ENCODE peak calls at places on chromosomes 6 and 20, in six cellular contexts. One of them, this sample, is unnamed.

GRCh38 chr6:127946388-127946787 is 45.5 kb upstream of the THEMIS start:
- DNase-seq in RCC 7860: no peak
- DNase-seq in GOT3: no peak
- DNase-seq in caudate nucleus: no peak
- DNase-seq in occipital lobe: no peak
- DNase-seq in ecto neural progenitor cell: no peak
- DNase-seq in this sample: no peak

GRCh38 chr6:158049055-158050028 is 67.7 kb downstream of the SYNJ2 start:
- DNase-seq in RCC 7860: no peak
- DNase-seq in ecto neural progenitor cell: peak
- DNase-seq in caudate nucleus: no peak
- DNase-seq in GOT3: no peak
- DNase-seq in occipital lobe: no peak
- DNase-seq in this sample: no peak

GRCh38 chr6:149435919-149436586 is 36.0 kb downstream of the SUMO4 start:
- DNase-seq in ecto neural progenitor cell: no peak
- DNase-seq in RCC 7860: no peak
- DNase-seq in occipital lobe: no peak
- DNase-seq in GOT3: no peak
- DNase-seq in caudate nucleus: no peak
- DNase-seq in this sample: no peak

GRCh38 chr20:815914-816606 is 17.5 kb upstream of the FAM110A start:
- DNase-seq in RCC 7860: peak
- DNase-seq in occipital lobe: no peak
- DNase-seq in GOT3: no peak
- DNase-seq in caudate nucleus: no peak
- DNase-seq in ecto neural progenitor cell: peak
- DNase-seq in this sample: peak

GRCh38 chr6:33631971-33632585 is 11.0 kb downstream of the ITPR3 start:
- DNase-seq in ecto neural progenitor cell: no peak
- DNase-seq in caudate nucleus: no peak
- DNase-seq in RCC 7860: no peak
- DNase-seq in GOT3: no peak
- DNase-seq in occipital lobe: no peak
- DNase-seq in this sample: no peak

GRCh38 chr6:42352856-42353564 is 98.7 kb downstream of the TRERF1 start:
- DNase-seq in occipital lobe: no peak
- DNase-seq in RCC 7860: peak
- DNase-seq in caudate nucleus: no peak
- DNase-seq in GOT3: no peak
- DNase-seq in ecto neural progenitor cell: no peak
- DNase-seq in this sample: no peak

GRCh38 chr6:34247481-34248197 is 1.2 kb downstream of the SMIM29 start:
- DNase-seq in ecto neural progenitor cell: no peak
- DNase-seq in caudate nucleus: no peak
- DNase-seq in GOT3: no peak
- DNase-seq in RCC 7860: no peak
- DNase-seq in occipital lobe: no peak
- DNase-seq in this sample: no peak

GRCh38 chr6:1014431-1014807 is 297.5 kb upstream of the FOXQ1 start:
- DNase-seq in occipital lobe: no peak
- DNase-seq in GOT3: no peak
- DNase-seq in ecto neural progenitor cell: no peak
- DNase-seq in caudate nucleus: no peak
- DNase-seq in RCC 7860: no peak
- DNase-seq in this sample: no peak

GRCh38 chr6:26044140-26045045 is 42.8 kb upstream of the HFE start:
- DNase-seq in caudate nucleus: no peak
- DNase-seq in occipital lobe: no peak
- DNase-seq in GOT3: no peak
- DNase-seq in RCC 7860: no peak
- DNase-seq in ecto neural progenitor cell: no peak
- DNase-seq in this sample: no peak

GRCh38 chr20:45938727-45939438 is 4.4 kb downstream of the PCIF1 start:
- DNase-seq in RCC 7860: no peak
- DNase-seq in occipital lobe: no peak
- DNase-seq in ecto neural progenitor cell: peak
- DNase-seq in GOT3: no peak
- DNase-seq in caudate nucleus: no peak
- DNase-seq in this sample: no peak

GRCh38 chr6:82877213-82878195 is 188.1 kb downstream of the UBE3D start:
- DNase-seq in ecto neural progenitor cell: no peak
- DNase-seq in RCC 7860: peak
- DNase-seq in GOT3: no peak
- DNase-seq in occipital lobe: no peak
- DNase-seq in caudate nucleus: no peak
- DNase-seq in this sample: no peak

GRCh38 chr6:152631376-152631775 is 5.8 kb downstream of the SYNE1 start:
- DNase-seq in occipital lobe: no peak
- DNase-seq in caudate nucleus: no peak
- DNase-seq in RCC 7860: no peak
- DNase-seq in ecto neural progenitor cell: no peak
- DNase-seq in GOT3: no peak
- DNase-seq in this sample: no peak

GRCh38 chr20:62027116-62027515 is 38.6 kb downstream of the TAF4 start:
- DNase-seq in occipital lobe: no peak
- DNase-seq in RCC 7860: no peak
- DNase-seq in caudate nucleus: no peak
- DNase-seq in GOT3: no peak
- DNase-seq in ecto neural progenitor cell: no peak
- DNase-seq in this sample: no peak

GRCh38 chr20:57266251-57267157 is at the start of gene BMP7:
- DNase-seq in occipital lobe: peak
- DNase-seq in ecto neural progenitor cell: peak
- DNase-seq in GOT3: no peak
- DNase-seq in caudate nucleus: peak
- DNase-seq in RCC 7860: no peak
- DNase-seq in this sample: no peak

GRCh38 chr6:130050230-130050629 is 31.8 kb downstream of the L3MBTL3 start:
- DNase-seq in ecto neural progenitor cell: no peak
- DNase-seq in caudate nucleus: no peak
- DNase-seq in occipital lobe: no peak
- DNase-seq in GOT3: no peak
- DNase-seq in RCC 7860: no peak
- DNase-seq in this sample: no peak

GRCh38 chr20:47464380-47465101 is 37.1 kb upstream of the NCOA3 start:
- DNase-seq in GOT3: peak
- DNase-seq in RCC 7860: peak
- DNase-seq in occipital lobe: no peak
- DNase-seq in ecto neural progenitor cell: no peak
- DNase-seq in caudate nucleus: no peak
- DNase-seq in this sample: peak

GRCh38 chr20:45827712-45828111 is 600 bp upstream of the TNNC2 start:
- DNase-seq in occipital lobe: no peak
- DNase-seq in caudate nucleus: no peak
- DNase-seq in RCC 7860: no peak
- DNase-seq in ecto neural progenitor cell: no peak
- DNase-seq in GOT3: no peak
- DNase-seq in this sample: no peak

This sample was measured in NCI-H1694 treated with DMSO at 0.1 percent for 48 hours.